ENCODE peak calls at places on chromosomes 4 and X, in seven cellular contexts. U is H9, W is mammary epithelial cell, Q is OCI-LY7, O is HCT116, M is fibroblast of lung, N is endothelial cell of umbilical vein. B is an unnamed sample. For H4K20me1, the result is how much of the 10 kb centered on the place peaks cover.

GRCh38 chr4:52126946-52127345 is 75.8 kb downstream of the SPATA18 start:
- DNase-seq in W (peak), U (no peak), Q (no peak), N (no peak), O (no peak), M (no peak), B (no peak)

GRCh38 chr4:26161030-26161824 is 159.6 kb upstream of the RBPJ start:
- DNase-seq in Q (peak), U (peak), W (no peak), O (no peak), N (no peak), M (peak), B (no peak)

GRCh38 chr4:159549092-159549491 is 446.2 kb downstream of the RAPGEF2 start:
- DNase-seq in N (no peak), W (peak), O (no peak), U (no peak), M (no peak), Q (no peak), B (peak)

GRCh38 chr4:37873383-37873782 is 17.5 kb upstream of the TBC1D1 start:
- DNase-seq in Q (no peak), N (no peak), U (no peak), O (no peak), W (peak), M (peak), B (peak)

GRCh38 chrX:56788717-56789122 is 59.7 kb downstream of the NBDY start:
- DNase-seq in W (no peak), U (no peak), O (no peak), N (no peak), Q (peak), M (no peak), B (no peak)

GRCh38 chr4:33482773-33483172 is 2761.5 kb downstream of the ARAP2 start:
- DNase-seq in O (no peak), W (no peak), M (peak), N (no peak), Q (no peak), U (no peak), B (no peak)

GRCh38 chr4:91958651-91959050 is 345.1 kb upstream of the GRID2 start:
- DNase-seq in N (no peak), U (peak), Q (no peak), O (no peak), W (no peak), M (peak), B (no peak)

GRCh38 chrX:152904151-152905080 is 6.5 kb downstream of the ZNF185 start:
- DNase-seq in Q (peak), U (peak), W (peak), N (peak), O (no peak), M (peak), B (no peak)

GRCh38 chrX:48490661-48491060 is 14.7 kb downstream of the FTSJ1 start:
- DNase-seq in W (peak), N (no peak), Q (no peak), U (no peak), O (no peak), M (no peak), B (peak)

GRCh38 chrX:141936080-141936479 is 32.4 kb downstream of the MAGEC1 start:
- DNase-seq in Q (no peak), U (no peak), O (no peak), N (no peak), M (peak), W (no peak), B (no peak)

GRCh38 chr4:89486042-89486441 is 178.4 kb upstream of the GPRIN3 start:
- DNase-seq in U (no peak), W (peak), M (peak), O (no peak), N (peak), Q (no peak), B (no peak)

GRCh38 chrX:154365052-154365600 is 9.3 kb downstream of the FLNA start:
- DNase-seq in W (no peak), N (no peak), Q (no peak), M (no peak), U (no peak), O (no peak), B (no peak)
- H4K20me1 ChIP-seq in W (under half), N (under half), Q (under half), M (under half), U (under half), O (under half), B (under half)

GRCh38 chr4:141314627-141315026 is 93.9 kb downstream of the ZNF330 start:
- DNase-seq in Q (no peak), N (no peak), U (no peak), W (no peak), O (no peak), M (no peak), B (no peak)
- H3K27ac ChIP-seq in Q (no peak), N (no peak), U (no peak), W (no peak), O (no peak), M (no peak), B (no peak)

GRCh38 chr4:2874861-2875260 is 31.2 kb downstream of the ADD1 start:
- DNase-seq in O (no peak), M (no peak), U (no peak), W (no peak), Q (no peak), N (no peak), B (no peak)

GRCh38 chr4:2871911-2872310 is 28.3 kb downstream of the ADD1 start:
- DNase-seq in Q (no peak), U (no peak), N (no peak), O (no peak), M (no peak), W (no peak), B (no peak)

GRCh38 chr4:2871466-2871865 is 27.8 kb downstream of the ADD1 start:
- DNase-seq in W (no peak), Q (no peak), N (no peak), M (no peak), U (no peak), O (no peak), B (no peak)

GRCh38 chr4:2875556-2875955 is 31.9 kb downstream of the ADD1 start:
- DNase-seq in O (no peak), Q (no peak), U (no peak), W (no peak), N (no peak), M (no peak), B (no peak)

DNA sequence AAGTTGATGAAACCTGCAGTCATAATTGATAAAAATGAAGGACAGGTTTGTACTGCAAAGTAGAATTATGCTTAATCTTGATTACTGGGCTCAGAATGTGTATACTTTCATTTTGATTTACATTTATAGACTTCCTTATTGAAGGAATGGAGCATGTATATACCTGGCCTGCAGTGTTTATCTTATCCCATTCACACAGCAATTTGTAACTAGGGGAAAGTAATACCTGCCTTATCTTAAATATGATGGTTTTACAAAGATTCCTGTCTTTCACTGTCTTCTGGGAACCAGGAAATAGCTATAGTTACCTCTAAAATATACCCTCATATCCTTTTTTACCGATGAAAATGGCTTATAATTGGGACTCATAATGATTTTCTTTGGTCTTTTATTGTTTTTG is 29.7 kb downstream of the ADD1 start:
- DNase-seq in O (no peak), U (no peak), M (no peak), N (no peak), W (no peak), Q (no peak), B (no peak)
- H4K20me1 ChIP-seq in O (under half), U (under half), M (under half), N (under half), W (under half), Q (under half), B (under half)

GRCh38 chr4:119136541-119136940 is 909 bp downstream of the MYOZ2 start:
- DNase-seq in W (no peak), M (peak), O (no peak), U (no peak), Q (no peak), N (no peak), B (no peak)
- H3K27ac ChIP-seq in W (no peak), M (no peak), O (no peak), U (no peak), Q (no peak), N (no peak), B (no peak)

GRCh38 chr4:73248416-73248815 is 10.2 kb downstream of the ANKRD17 start:
- DNase-seq in O (no peak), W (no peak), U (no peak), N (no peak), M (no peak), Q (no peak), B (no peak)

GRCh38 chr4:73252001-73252400 is 6.6 kb downstream of the ANKRD17 start:
- DNase-seq in Q (no peak), U (no peak), O (no peak), M (no peak), N (no peak), W (no peak), B (no peak)

GRCh38 chr4:73248821-73249220 is 9.8 kb downstream of the ANKRD17 start:
- DNase-seq in O (no peak), W (no peak), M (no peak), N (peak), Q (no peak), U (no peak), B (no peak)

GRCh38 chr4:73250642-73251041 is 8.0 kb downstream of the ANKRD17 start:
- DNase-seq in M (no peak), O (no peak), U (no peak), Q (no peak), N (no peak), W (no peak), B (no peak)

GRCh38 chr4:73251384-73251783 is 7.2 kb downstream of the ANKRD17 start:
- DNase-seq in Q (no peak), M (no peak), U (no peak), N (no peak), W (no peak), O (no peak), B (no peak)
- H4K20me1 ChIP-seq in Q (half or more), M (under half), U (under half), N (under half), W (under half), O (under half), B (under half)

DNA sequence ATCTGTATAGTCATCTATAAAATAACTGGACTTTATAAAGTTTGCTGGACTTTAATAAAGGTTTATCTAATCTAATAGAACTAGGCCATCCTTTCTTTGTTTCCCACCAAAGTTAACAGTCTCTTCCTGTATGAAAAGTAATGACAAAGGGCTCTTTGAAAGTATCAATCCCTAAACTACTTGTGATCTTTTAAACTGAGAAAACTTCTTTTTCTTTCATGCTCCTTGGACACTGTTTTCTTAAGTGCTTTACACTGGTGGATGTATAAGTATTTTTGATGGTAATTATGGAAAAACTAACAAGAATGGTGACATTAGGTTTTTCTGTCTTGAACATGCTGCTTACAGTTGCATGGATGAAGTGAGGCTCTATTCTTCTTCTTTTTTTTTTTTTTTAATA is 2.4 kb upstream of the ZFX start:
- DNase-seq in M (no peak), U (no peak), Q (no peak), W (no peak), O (no peak), N (no peak), B (no peak)
- H3K27ac ChIP-seq in M (no peak), U (no peak), Q (peak), W (peak), O (peak), N (peak), B (peak)

GRCh38 chr4:7766086-7766485 is 173.6 kb downstream of the AFAP1 start:
- DNase-seq in W (no peak), N (no peak), O (no peak), M (no peak), Q (no peak), U (no peak), B (no peak)
- H4K20me1 ChIP-seq in W (under half), N (under half), O (under half), M (under half), Q (under half), U (under half), B (under half)

B was measured in keratinocyte.